ENCODE peak calls at places on chromosome 22, in eight cellular contexts. I is CD8-positive, alpha-beta T cell; P is IMR-90; V is mucosa of descending colon; Q is lung; A is brain microvascular endothelial cell; O is ovary; M is fibroblast of pulmonary artery. R is an unnamed sample.

GRCh38 chr22:44940121-44940520 is 69.7 kb downstream of the PHF21B start:
- DNase-seq in I (no peak), P (no peak), V (no peak), Q (no peak), A (no peak), O (no peak), M (no peak), R (no peak)

GRCh38 chr22:46262449-46263207 is 515 bp downstream of the PKDREJ start:
- DNase-seq in I (no peak), P (peak; percentile 35), V (peak; percentile 85), Q (peak; percentile 74), A (peak; percentile 30), O (peak; percentile 64), M (peak; percentile 59), R (peak; percentile 65)

GRCh38 chr22:20117656-20118571 is 888 bp upstream of the TRMT2A start:
- DNase-seq in I (peak; percentile 59), P (peak; percentile 25), V (peak; percentile 38), Q (no peak), A (peak; percentile 6), O (peak; percentile 65), M (peak; percentile 14), R (peak; percentile 30)

GRCh38 chr22:20015971-20016733 is 471 bp downstream of the ARVCF start:
- DNase-seq in I (no peak), P (no peak), V (peak; percentile 47), Q (no peak), A (no peak), O (peak; percentile 49), M (no peak), R (no peak)

GRCh38 chr22:30861131-30861530 is 107.4 kb downstream of the MORC2 start:
- DNase-seq in I (no peak), P (no peak), V (no peak), Q (no peak), A (no peak), O (no peak), M (no peak), R (no peak)

GRCh38 chr22:25406510-25407210 is 157.8 kb upstream of the GRK3 start:
- DNase-seq in I (no peak), P (no peak), V (peak; percentile 27), Q (no peak), A (no peak), O (no peak), M (no peak), R (no peak)

GRCh38 chr22:31346255-31346732 is at the start of gene PATZ1:
- DNase-seq in I (peak; percentile 86), P (peak; percentile 72), V (peak; percentile 86), Q (peak; percentile 80), A (peak; percentile 43), O (peak; percentile 86), M (peak; percentile 81), R (peak; percentile 71)

GRCh38 chr22:19181786-19182471 is 3.4 kb upstream of the SLC25A1 start:
- DNase-seq in I (no peak), P (no peak), V (no peak), Q (no peak), A (no peak), O (no peak), M (no peak), R (no peak)

GRCh38 chr22:29854432-29854831 is 16.4 kb upstream of the ASCC2 start:
- DNase-seq in I (no peak), P (no peak), V (no peak), Q (no peak), A (no peak), O (no peak), M (no peak), R (no peak)

GRCh38 chr22:19779685-19780268 is 19.2 kb downstream of the TBX1 start:
- DNase-seq in I (no peak), P (peak; percentile 19), V (no peak), Q (no peak), A (no peak), O (no peak), M (no peak), R (no peak)

GRCh38 chr22:36853407-36854099 is 7.3 kb upstream of the NCF4 start:
- DNase-seq in I (peak; percentile 90), P (peak; percentile 25), V (peak; percentile 70), Q (peak; percentile 88), A (peak; percentile 50), O (no peak), M (peak; percentile 57), R (peak; percentile 55)

GRCh38 chr22:50613291-50613981 is 12.8 kb downstream of the MAPK8IP2 start:
- DNase-seq in I (no peak), P (no peak), V (peak; percentile 91), Q (peak; percentile 83), A (no peak), O (peak; percentile 54), M (no peak), R (peak; percentile 50)

GRCh38 chr22:44443641-44444235 is 54.3 kb downstream of the RTL6 start:
- DNase-seq in I (no peak), P (no peak), V (no peak), Q (no peak), A (no peak), O (no peak), M (no peak), R (no peak)

GRCh38 chr22:46425011-46425410 is 89.5 kb downstream of the TRMU start:
- DNase-seq in I (no peak), P (peak; percentile 72), V (no peak), Q (no peak), A (peak; percentile 45), O (no peak), M (peak; percentile 8), R (peak; percentile 63)

DNA sequence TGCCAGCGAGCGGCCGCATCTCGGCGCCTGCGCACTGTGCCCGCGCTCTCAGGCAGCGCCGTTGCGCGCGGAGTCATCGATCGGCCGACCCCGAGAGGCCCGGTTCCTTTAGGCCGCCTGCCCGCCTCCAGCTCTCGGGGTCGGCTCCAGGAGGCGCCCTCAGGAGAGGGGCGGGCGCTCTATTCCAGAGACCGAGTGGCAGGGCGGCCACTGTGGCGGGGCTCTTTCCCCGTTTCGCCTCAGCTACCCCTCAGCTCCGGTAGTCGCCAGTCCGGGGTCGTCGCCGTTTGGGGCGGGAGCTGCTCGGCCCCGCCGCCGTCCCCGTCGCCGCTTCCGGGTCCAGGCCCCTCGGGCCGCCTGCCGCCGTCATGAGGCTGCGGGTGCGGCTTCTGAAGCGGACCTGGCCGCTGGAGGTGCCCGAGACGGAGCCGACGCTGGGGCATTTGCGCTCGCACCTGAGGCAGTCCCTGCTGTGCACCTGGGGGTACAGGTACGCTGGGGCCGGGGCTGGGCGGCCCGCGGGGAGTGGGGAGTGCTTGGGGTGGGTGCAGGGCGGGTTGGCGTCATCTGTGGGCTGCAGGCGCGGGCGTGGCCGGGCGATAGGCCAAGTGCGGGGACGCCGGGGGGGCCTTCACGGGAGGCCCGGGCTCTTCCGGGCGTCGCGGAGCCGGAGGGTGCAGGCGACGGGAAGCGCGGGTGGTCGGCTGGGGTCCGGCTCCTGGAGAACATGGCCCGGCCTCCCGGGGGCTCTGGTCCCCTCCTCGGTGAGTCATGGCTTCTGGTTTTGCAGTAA is at the start of gene FBXO7:
- DNase-seq in I (peak; percentile 90), P (peak; percentile 90), V (peak; percentile 93), Q (peak; percentile 88), A (peak; percentile 92), O (peak; percentile 93), M (peak; percentile 94), R (peak; percentile 88)
- TF ChIP-seq CTCF in I (peak; percentile 23), P (peak; percentile 59), V (no peak), Q (no peak), A (peak; percentile 58), O (peak; percentile 67), M (peak; percentile 12), R (peak; percentile 24)

DNA sequence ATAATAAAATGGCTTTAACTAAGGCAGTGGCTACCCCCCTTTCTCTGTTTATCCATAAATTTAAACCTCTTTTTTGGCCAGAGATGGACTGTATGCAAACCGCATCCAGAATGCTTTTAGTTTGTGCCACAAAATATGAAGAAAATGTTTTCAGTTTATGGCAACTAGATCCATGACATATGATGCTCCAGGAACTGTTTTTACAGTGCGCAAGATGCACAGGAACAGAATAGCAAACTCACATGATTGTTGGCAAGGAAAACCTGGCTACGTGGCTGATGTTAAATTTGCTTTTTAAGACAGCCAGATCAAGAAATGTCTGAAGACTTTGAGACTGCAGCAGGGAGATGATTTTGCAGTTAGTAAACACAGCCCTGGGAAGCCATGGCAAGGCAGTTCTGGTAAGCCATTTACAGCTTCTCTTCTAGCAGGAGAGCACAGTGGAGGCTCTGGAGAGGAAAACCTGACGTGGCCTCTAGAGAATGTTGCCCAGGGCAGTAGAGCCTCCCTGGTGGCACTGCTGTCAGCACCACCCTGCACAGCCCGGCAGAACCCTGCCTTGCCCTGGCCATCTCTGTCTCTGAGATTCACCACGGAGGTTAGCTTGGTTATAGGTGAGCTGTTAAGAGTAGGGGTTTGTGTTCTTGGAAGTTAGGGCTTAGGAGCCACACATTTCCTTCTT is 69.8 kb upstream of the TNRC6B start:
- DNase-seq in I (no peak), P (peak; percentile 12), V (peak; percentile 8), Q (no peak), A (no peak), O (no peak), M (peak; percentile 36), R (peak; percentile 60)
- H3K4me3 ChIP-seq in I (peak overlapping the region; percentile 13), P (peak overlapping the region; percentile 17), V (no peak overlapping the region), Q (no peak overlapping the region), A (no peak overlapping the region), O (peak overlapping the region; percentile 0), M (peak overlapping the region; percentile 32), R (peak overlapping the region; percentile 39)

DNA sequence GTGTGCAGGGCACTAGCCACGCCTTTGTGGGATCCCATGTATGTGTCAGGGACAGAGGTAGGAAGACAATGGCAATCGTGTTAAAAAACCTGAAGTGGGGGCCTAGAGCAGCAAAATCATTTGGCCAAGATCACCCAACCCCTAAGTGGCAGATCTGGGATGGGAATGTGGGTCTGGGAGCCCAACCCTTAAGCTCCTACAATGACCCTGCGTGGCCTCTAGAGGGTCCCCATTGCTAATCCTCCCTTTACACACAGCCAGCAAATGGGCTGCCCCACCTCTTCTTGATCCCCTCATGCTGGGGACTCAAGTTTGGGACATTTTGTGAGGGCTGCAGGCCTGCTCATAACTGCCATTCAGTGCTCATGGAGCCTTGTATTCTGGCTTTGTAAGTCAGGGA is 73.2 kb upstream of the SUSD2 start:
- DNase-seq in I (no peak), P (no peak), V (no peak), Q (no peak), A (no peak), O (no peak), M (no peak), R (no peak)
- TF ChIP-seq CTCF in I (no peak), P (no peak), V (no peak), Q (no peak), A (no peak), O (peak; percentile 5), M (no peak), R (no peak)

GRCh38 chr22:48256041-48256739 is 1493.7 kb downstream of the TBC1D22A start:
- DNase-seq in I (no peak), P (no peak), V (no peak), Q (no peak), A (no peak), O (no peak), M (no peak), R (no peak)

GRCh38 chr22:48256776-48257689 is 1494.6 kb downstream of the TBC1D22A start:
- DNase-seq in I (no peak), P (no peak), V (no peak), Q (no peak), A (no peak), O (no peak), M (no peak), R (no peak)

GRCh38 chr22:48258108-48258705 is 1495.8 kb downstream of the TBC1D22A start:
- DNase-seq in I (no peak), P (no peak), V (no peak), Q (no peak), A (no peak), O (no peak), M (no peak), R (no peak)

GRCh38 chr22:48258841-48259240 is 1496.4 kb downstream of the TBC1D22A start:
- DNase-seq in I (no peak), P (no peak), V (no peak), Q (no peak), A (no peak), O (no peak), M (no peak), R (no peak)

GRCh38 chr22:48257690-48258065 is 1495.2 kb downstream of the TBC1D22A start:
- DNase-seq in I (no peak), P (no peak), V (no peak), Q (peak; percentile 51), A (no peak), O (no peak), M (no peak), R (no peak)
- H3K4me3 ChIP-seq in I (no peak overlapping the region), P (no peak overlapping the region), V (no peak overlapping the region), Q (no peak overlapping the region), A (no peak overlapping the region), O (no peak overlapping the region), M (no peak overlapping the region), R (no peak overlapping the region)